ENCODE peak calls at places on chromosome 11, in seven cellular contexts. One of them, this sample, is unnamed.

GRCh38 chr11:110712643-110713468 is 619 bp upstream of the ARHGAP20 start:
- DNase-seq in SK-N-MC: no peak
- DNase-seq in psoas muscle: peak
- DNase-seq in small intestine: peak
- DNase-seq in OCI-LY7: no peak
- DNase-seq in caudate nucleus: peak
- DNase-seq in left ventricle myocardium inferior: no peak
- DNase-seq in this sample: peak

GRCh38 chr11:19573666-19574065 is 139.0 kb upstream of the NAV2 start:
- DNase-seq in psoas muscle: no peak
- DNase-seq in caudate nucleus: no peak
- DNase-seq in OCI-LY7: no peak
- DNase-seq in small intestine: no peak
- DNase-seq in left ventricle myocardium inferior: peak
- DNase-seq in SK-N-MC: no peak
- DNase-seq in this sample: no peak

GRCh38 chr11:75461136-75461535 is 28.1 kb upstream of the KLHL35 start:
- DNase-seq in small intestine: no peak
- DNase-seq in OCI-LY7: no peak
- DNase-seq in SK-N-MC: no peak
- DNase-seq in left ventricle myocardium inferior: no peak
- DNase-seq in caudate nucleus: no peak
- DNase-seq in psoas muscle: no peak
- DNase-seq in this sample: no peak

GRCh38 chr11:61728066-61728939 is 24.1 kb upstream of the MYRF start:
- DNase-seq in caudate nucleus: no peak
- DNase-seq in OCI-LY7: no peak
- DNase-seq in small intestine: no peak
- DNase-seq in SK-N-MC: no peak
- DNase-seq in left ventricle myocardium inferior: no peak
- DNase-seq in psoas muscle: no peak
- DNase-seq in this sample: no peak

GRCh38 chr11:116590844-116591575 is 181.8 kb downstream of the BUD13 start:
- DNase-seq in psoas muscle: no peak
- DNase-seq in small intestine: no peak
- DNase-seq in OCI-LY7: no peak
- DNase-seq in caudate nucleus: no peak
- DNase-seq in SK-N-MC: no peak
- DNase-seq in left ventricle myocardium inferior: no peak
- DNase-seq in this sample: no peak

GRCh38 chr11:100574894-100575769 is 112.0 kb upstream of the ARHGAP42 start:
- DNase-seq in OCI-LY7: no peak
- DNase-seq in psoas muscle: no peak
- DNase-seq in SK-N-MC: peak
- DNase-seq in caudate nucleus: no peak
- DNase-seq in left ventricle myocardium inferior: no peak
- DNase-seq in small intestine: peak
- DNase-seq in this sample: no peak

GRCh38 chr11:106695506-106695905 is 322.8 kb downstream of the GUCY1A2 start:
- DNase-seq in OCI-LY7: no peak
- DNase-seq in small intestine: no peak
- DNase-seq in caudate nucleus: no peak
- DNase-seq in left ventricle myocardium inferior: no peak
- DNase-seq in SK-N-MC: no peak
- DNase-seq in psoas muscle: no peak
- DNase-seq in this sample: no peak

GRCh38 chr11:110859240-110859835 is 147.1 kb upstream of the ARHGAP20 start:
- DNase-seq in caudate nucleus: no peak
- DNase-seq in psoas muscle: no peak
- DNase-seq in small intestine: peak
- DNase-seq in left ventricle myocardium inferior: no peak
- DNase-seq in SK-N-MC: no peak
- DNase-seq in OCI-LY7: no peak
- DNase-seq in this sample: no peak

GRCh38 chr11:122146475-122146874 is 30.5 kb upstream of the BLID start:
- DNase-seq in small intestine: no peak
- DNase-seq in left ventricle myocardium inferior: no peak
- DNase-seq in SK-N-MC: no peak
- DNase-seq in caudate nucleus: no peak
- DNase-seq in psoas muscle: no peak
- DNase-seq in OCI-LY7: no peak
- DNase-seq in this sample: no peak

GRCh38 chr11:9651481-9651880 is 12.4 kb upstream of the SWAP70 start:
- DNase-seq in SK-N-MC: no peak
- DNase-seq in OCI-LY7: no peak
- DNase-seq in left ventricle myocardium inferior: no peak
- DNase-seq in small intestine: peak
- DNase-seq in psoas muscle: no peak
- DNase-seq in caudate nucleus: no peak
- DNase-seq in this sample: no peak

GRCh38 chr11:14148653-14149273 is 186.2 kb downstream of the SPON1 start:
- DNase-seq in left ventricle myocardium inferior: no peak
- DNase-seq in small intestine: peak
- DNase-seq in OCI-LY7: peak
- DNase-seq in psoas muscle: no peak
- DNase-seq in caudate nucleus: no peak
- DNase-seq in SK-N-MC: peak
- DNase-seq in this sample: no peak

GRCh38 chr11:111301004-111301839 is 2.9 kb downstream of the POU2AF3 start:
- DNase-seq in left ventricle myocardium inferior: no peak
- DNase-seq in OCI-LY7: peak
- DNase-seq in SK-N-MC: no peak
- DNase-seq in psoas muscle: no peak
- DNase-seq in small intestine: no peak
- DNase-seq in caudate nucleus: no peak
- DNase-seq in this sample: no peak

GRCh38 chr11:34976496-34976895 is 60.1 kb downstream of the PDHX start:
- DNase-seq in left ventricle myocardium inferior: no peak
- DNase-seq in small intestine: no peak
- DNase-seq in SK-N-MC: no peak
- DNase-seq in psoas muscle: no peak
- DNase-seq in OCI-LY7: no peak
- DNase-seq in caudate nucleus: no peak
- DNase-seq in this sample: no peak

GRCh38 chr11:94731921-94732601 is 36.1 kb upstream of the AMOTL1 start:
- DNase-seq in left ventricle myocardium inferior: no peak
- DNase-seq in caudate nucleus: no peak
- DNase-seq in SK-N-MC: no peak
- DNase-seq in OCI-LY7: no peak
- DNase-seq in psoas muscle: peak
- DNase-seq in small intestine: no peak
- DNase-seq in this sample: no peak

GRCh38 chr11:32312865-32313403 is 122.4 kb downstream of the WT1 start:
- DNase-seq in OCI-LY7: peak
- DNase-seq in left ventricle myocardium inferior: no peak
- DNase-seq in caudate nucleus: no peak
- DNase-seq in small intestine: peak
- DNase-seq in SK-N-MC: no peak
- DNase-seq in psoas muscle: no peak
- DNase-seq in this sample: no peak

GRCh38 chr11:112016765-112017356 is 8.3 kb upstream of the DLAT start:
- DNase-seq in caudate nucleus: no peak
- DNase-seq in small intestine: peak
- DNase-seq in left ventricle myocardium inferior: no peak
- DNase-seq in psoas muscle: no peak
- DNase-seq in SK-N-MC: no peak
- DNase-seq in OCI-LY7: no peak
- DNase-seq in this sample: no peak

DNA sequence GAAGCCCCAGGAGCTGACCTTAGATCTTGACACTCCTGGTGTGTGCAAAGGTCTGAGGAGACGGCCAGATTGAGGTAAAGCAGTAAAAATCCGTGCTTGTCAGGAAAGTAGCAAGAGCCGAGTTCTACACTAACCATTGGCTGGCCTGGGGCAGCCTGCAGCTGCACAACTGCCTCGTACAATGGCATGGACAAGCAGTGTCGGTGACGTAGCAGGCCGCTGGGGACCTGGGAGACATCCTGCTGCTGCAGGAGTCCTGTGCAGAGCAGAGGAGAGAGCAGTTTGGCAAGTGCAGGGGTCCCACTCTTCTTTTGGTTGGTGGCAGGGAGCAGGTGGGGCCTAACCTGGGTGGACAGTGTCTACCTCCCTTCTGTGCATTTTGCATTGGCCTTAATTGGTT is 189.6 kb downstream of the SNX19 start:
- DNase-seq in SK-N-MC: no peak
- DNase-seq in OCI-LY7: no peak
- DNase-seq in left ventricle myocardium inferior: no peak
- DNase-seq in psoas muscle: no peak
- DNase-seq in caudate nucleus: no peak
- DNase-seq in small intestine: peak
- DNase-seq in this sample: no peak
- H3K27ac ChIP-seq in SK-N-MC: no peak
- H3K27ac ChIP-seq in OCI-LY7: no peak
- H3K27ac ChIP-seq in left ventricle myocardium inferior: peak
- H3K27ac ChIP-seq in psoas muscle: no peak
- H3K27ac ChIP-seq in caudate nucleus: no peak
- H3K27ac ChIP-seq in small intestine: no peak
- H3K27ac ChIP-seq in this sample: no peak

GRCh38 chr11:2269601-2270321 is 627 bp downstream of the ASCL2 start:
- DNase-seq in psoas muscle: no peak
- DNase-seq in caudate nucleus: no peak
- DNase-seq in left ventricle myocardium inferior: no peak
- DNase-seq in SK-N-MC: no peak
- DNase-seq in OCI-LY7: no peak
- DNase-seq in small intestine: peak
- DNase-seq in this sample: no peak
- H3K27ac ChIP-seq in psoas muscle: no peak
- H3K27ac ChIP-seq in caudate nucleus: no peak
- H3K27ac ChIP-seq in left ventricle myocardium inferior: peak
- H3K27ac ChIP-seq in SK-N-MC: no peak
- H3K27ac ChIP-seq in OCI-LY7: no peak
- H3K27ac ChIP-seq in small intestine: peak
- H3K27ac ChIP-seq in this sample: no peak

DNA sequence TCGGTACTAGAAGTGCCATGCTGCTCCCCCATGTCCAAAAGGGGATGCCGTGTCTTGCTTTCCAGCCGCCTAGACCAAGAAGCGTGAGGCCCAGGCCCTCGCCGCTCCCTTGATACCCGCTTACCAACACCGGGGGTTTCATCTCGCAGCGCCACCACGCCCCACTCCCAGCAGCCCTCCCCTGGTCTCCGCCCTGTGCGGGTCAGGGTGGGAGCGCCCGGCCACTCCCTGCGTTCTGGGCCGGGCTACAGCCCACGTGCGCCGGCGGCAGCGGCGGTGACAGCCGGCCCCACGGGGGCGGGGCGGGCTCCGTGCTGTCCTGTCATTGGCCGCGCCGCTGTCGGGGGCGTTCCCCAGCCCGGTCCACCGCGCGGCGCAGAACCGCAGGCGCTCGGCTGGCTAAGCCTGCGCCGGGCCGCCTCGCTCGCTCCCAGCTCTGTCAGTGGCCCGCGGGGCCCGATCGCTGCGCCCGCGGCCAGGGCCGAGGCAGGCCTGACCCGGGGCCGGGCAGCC is at the start of gene MICAL2:
- DNase-seq in psoas muscle: peak
- DNase-seq in left ventricle myocardium inferior: peak
- DNase-seq in caudate nucleus: peak
- DNase-seq in small intestine: peak
- DNase-seq in OCI-LY7: no peak
- DNase-seq in SK-N-MC: no peak
- DNase-seq in this sample: peak
- H3K27ac ChIP-seq in psoas muscle: peak
- H3K27ac ChIP-seq in left ventricle myocardium inferior: peak
- H3K27ac ChIP-seq in caudate nucleus: no peak
- H3K27ac ChIP-seq in small intestine: peak
- H3K27ac ChIP-seq in OCI-LY7: no peak
- H3K27ac ChIP-seq in SK-N-MC: no peak
- H3K27ac ChIP-seq in this sample: peak

GRCh38 chr11:70327717-70328116 is 57.2 kb downstream of the PPFIA1 start:
- DNase-seq in SK-N-MC: no peak
- DNase-seq in small intestine: no peak
- DNase-seq in left ventricle myocardium inferior: no peak
- DNase-seq in caudate nucleus: no peak
- DNase-seq in OCI-LY7: no peak
- DNase-seq in psoas muscle: no peak
- DNase-seq in this sample: no peak
- H3K27ac ChIP-seq in SK-N-MC: no peak
- H3K27ac ChIP-seq in small intestine: no peak
- H3K27ac ChIP-seq in left ventricle myocardium inferior: peak
- H3K27ac ChIP-seq in caudate nucleus: no peak
- H3K27ac ChIP-seq in OCI-LY7: no peak
- H3K27ac ChIP-seq in psoas muscle: no peak
- H3K27ac ChIP-seq in this sample: no peak

GRCh38 chr11:77244277-77245014 is 57.0 kb downstream of the GDPD4 start:
- DNase-seq in caudate nucleus: no peak
- DNase-seq in OCI-LY7: no peak
- DNase-seq in SK-N-MC: no peak
- DNase-seq in left ventricle myocardium inferior: no peak
- DNase-seq in small intestine: no peak
- DNase-seq in psoas muscle: no peak
- DNase-seq in this sample: no peak
- H3K27ac ChIP-seq in caudate nucleus: no peak
- H3K27ac ChIP-seq in OCI-LY7: no peak
- H3K27ac ChIP-seq in SK-N-MC: no peak
- H3K27ac ChIP-seq in left ventricle myocardium inferior: no peak
- H3K27ac ChIP-seq in small intestine: no peak
- H3K27ac ChIP-seq in psoas muscle: no peak
- H3K27ac ChIP-seq in this sample: no peak

DNA sequence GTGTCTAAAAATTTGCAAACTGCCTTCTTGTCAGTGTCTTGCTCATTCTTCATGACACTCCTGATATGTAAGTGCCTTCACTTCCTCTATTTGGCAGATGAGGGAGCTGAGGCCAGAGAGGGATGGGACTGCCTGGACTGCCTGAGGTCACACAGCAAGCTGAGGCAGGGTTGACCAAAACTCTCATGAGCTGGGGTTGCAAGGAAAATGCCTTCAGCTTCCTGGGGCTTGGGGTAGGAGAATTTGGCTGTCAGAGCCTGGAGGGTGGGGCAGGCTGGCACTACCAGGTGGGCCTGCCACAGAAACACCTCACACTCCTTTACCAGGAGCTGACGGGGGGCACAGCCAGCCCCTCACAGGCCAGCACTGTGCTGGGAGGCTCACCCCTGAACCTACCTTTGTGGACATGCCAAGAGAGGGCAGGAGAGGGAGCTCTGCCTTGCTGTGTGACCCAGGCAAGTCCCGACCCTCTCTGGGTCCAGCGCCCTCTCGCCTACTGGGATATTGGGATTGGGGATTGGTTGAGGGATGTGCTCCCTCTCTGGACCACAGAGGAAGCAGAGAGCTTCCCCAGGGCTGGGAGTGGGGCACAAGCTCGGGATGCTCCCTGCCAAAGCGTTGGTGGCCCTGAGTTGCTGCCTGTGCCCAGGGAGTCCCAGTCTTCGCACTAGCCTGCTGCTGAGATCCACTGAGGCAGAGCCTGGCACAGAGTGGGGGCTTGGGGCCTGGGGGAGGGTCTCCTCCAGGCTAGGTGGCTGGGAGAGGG is 1.9 kb upstream of the P2RY6 start:
- DNase-seq in psoas muscle: no peak
- DNase-seq in caudate nucleus: no peak
- DNase-seq in left ventricle myocardium inferior: no peak
- DNase-seq in small intestine: no peak
- DNase-seq in SK-N-MC: no peak
- DNase-seq in OCI-LY7: peak
- DNase-seq in this sample: peak
- H3K27ac ChIP-seq in psoas muscle: no peak
- H3K27ac ChIP-seq in caudate nucleus: no peak
- H3K27ac ChIP-seq in left ventricle myocardium inferior: peak
- H3K27ac ChIP-seq in small intestine: peak
- H3K27ac ChIP-seq in SK-N-MC: no peak
- H3K27ac ChIP-seq in OCI-LY7: no peak
- H3K27ac ChIP-seq in this sample: no peak

This sample was measured in gastrocnemius medialis.